ENCODE peak calls at places on chromosomes 4 and X, in six cellular contexts. R, K, V, X, Y and S are unnamed samples.

GRCh38 chrX:25503826-25504225 is 488.1 kb upstream of the ARX start:
- DNase-seq in K (no peak), V (no peak), Y (peak), R (no peak), X (no peak), S (no peak)

GRCh38 chr4:152784490-152785195 is 4.9 kb downstream of the ARFIP1 start:
- DNase-seq in Y (peak), R (no peak), X (no peak), K (no peak), V (peak), S (no peak)

GRCh38 chr4:40309250-40309774 is 25.8 kb upstream of the CHRNA9 start:
- DNase-seq in R (peak), V (no peak), K (peak), Y (peak), X (peak), S (peak)

GRCh38 chr4:64682946-64683345 is 273.7 kb upstream of the TECRL start:
- DNase-seq in K (no peak), R (no peak), Y (no peak), X (no peak), V (no peak), S (no peak)

GRCh38 chr4:174474457-174475075 is 47.7 kb downstream of the HPGD start:
- DNase-seq in R (no peak), X (no peak), V (no peak), Y (peak), K (no peak), S (no peak)

GRCh38 chr4:41256131-41256739 is 493 bp upstream of the UCHL1 start:
- DNase-seq in Y (peak), K (no peak), V (no peak), X (no peak), R (no peak), S (no peak)

GRCh38 chr4:96652158-96652557 is 812.3 kb downstream of the PDHA2 start:
- DNase-seq in R (no peak), V (no peak), Y (no peak), X (no peak), K (no peak), S (no peak)

GRCh38 chr4:101065935-101066485 is 281.3 kb downstream of the PPP3CA start:
- DNase-seq in X (no peak), V (no peak), Y (no peak), R (no peak), K (no peak), S (no peak)

GRCh38 chrX:38513087-38513742 is 48.1 kb upstream of the TSPAN7 start:
- DNase-seq in X (no peak), K (no peak), V (no peak), Y (no peak), R (no peak), S (no peak)

GRCh38 chr4:82753725-82754410 is 44.7 kb downstream of the SCD5 start:
- DNase-seq in K (no peak), Y (no peak), X (no peak), V (no peak), R (no peak), S (no peak)

GRCh38 chrX:107442914-107443527 is 6.4 kb upstream of the FRMPD3 start:
- DNase-seq in V (no peak), Y (no peak), R (no peak), K (no peak), X (no peak), S (no peak)

GRCh38 chr4:180449395-180449956 is 1793.7 kb upstream of the TENM3 start:
- DNase-seq in Y (peak), V (no peak), K (no peak), X (no peak), R (no peak), S (no peak)

GRCh38 chr4:105637409-105638258 is 70.9 kb downstream of the INTS12 start:
- DNase-seq in R (peak), V (no peak), X (peak), Y (no peak), K (peak), S (peak)

GRCh38 chr4:152575533-152575932 is 39.6 kb upstream of the FBXW7 start:
- DNase-seq in Y (no peak), K (no peak), R (no peak), V (no peak), X (no peak), S (no peak)

GRCh38 chrX:37000140-37000539 is 8.0 kb upstream of the FAM47C start:
- DNase-seq in V (no peak), K (no peak), R (no peak), Y (no peak), X (no peak), S (peak)

GRCh38 chrX:119659522-119659921 is 33.4 kb downstream of the SEPTIN6 start:
- DNase-seq in Y (no peak), R (no peak), V (no peak), K (no peak), X (no peak), S (no peak)

GRCh38 chrX:119655125-119655524 is 37.8 kb downstream of the SEPTIN6 start:
- DNase-seq in K (no peak), X (no peak), V (peak), R (no peak), Y (no peak), S (no peak)

GRCh38 chrX:119648421-119648775 is 42.2 kb upstream of the NKRF start:
- DNase-seq in X (no peak), Y (no peak), R (no peak), K (no peak), V (no peak), S (no peak)

DNA sequence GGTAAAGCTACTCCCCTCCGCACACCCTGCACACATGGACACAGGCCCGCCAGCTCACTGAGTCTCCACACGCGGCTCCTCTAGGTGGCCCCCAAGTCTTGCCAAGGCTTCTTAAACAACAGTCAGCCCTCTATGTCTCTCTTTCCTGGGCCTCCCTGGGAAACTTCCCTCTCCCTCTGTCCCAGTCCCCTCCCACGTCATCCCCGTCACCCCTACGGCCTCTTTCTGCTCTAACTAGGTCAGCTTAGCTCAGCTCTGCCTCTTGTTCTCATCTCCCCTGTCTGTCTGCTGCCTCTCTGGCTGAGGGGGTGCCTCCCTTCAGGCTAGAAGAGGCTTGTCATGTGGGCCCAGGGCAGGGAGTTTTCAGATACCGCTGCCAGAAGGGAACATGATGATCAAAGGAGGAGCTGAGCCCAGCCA is 38.8 kb downstream of the SEPTIN6 start:
- DNase-seq in V (no peak), R (peak), Y (peak), X (no peak), K (no peak), S (no peak)
- TF ChIP-seq CTCF in V (peak), R (no peak), Y (peak), X (no peak), K (no peak), S (no peak)

DNA sequence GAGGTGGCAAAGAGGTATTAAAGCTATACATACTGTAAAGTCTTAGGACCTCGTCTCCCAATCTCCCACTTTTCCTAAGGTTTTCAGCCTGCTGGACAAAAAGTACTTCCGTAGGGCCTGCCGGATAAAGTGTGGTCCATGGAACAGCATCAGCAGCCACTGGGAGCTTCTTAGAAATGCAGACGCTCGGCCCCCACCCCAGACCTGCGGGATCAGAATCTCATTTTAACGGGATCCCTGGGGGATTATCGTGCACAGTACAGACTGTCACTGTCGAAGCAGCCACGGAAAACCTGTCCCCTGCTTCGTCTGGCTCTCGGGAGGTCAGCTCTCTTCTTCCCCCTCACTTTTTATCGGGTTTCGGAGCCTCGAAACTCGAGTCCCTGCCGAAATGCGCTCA is 802 bp downstream of the ADGRG2 start:
- DNase-seq in Y (no peak), X (no peak), V (no peak), R (no peak), K (no peak), S (no peak)
- H3K4me3 ChIP-seq in Y (peak), X (peak), V (no peak), R (no peak), K (no peak), S (peak)

GRCh38 chr4:26323807-26324206 is 3.0 kb downstream of the RBPJ start:
- DNase-seq in R (no peak), K (no peak), Y (no peak), V (peak), X (no peak), S (no peak)
- TF ChIP-seq CTCF in R (no peak), K (no peak), Y (no peak), V (peak), X (peak), S (no peak)

GRCh38 chr4:81030061-81030616 is 369 bp upstream of the BMP3 start:
- DNase-seq in Y (peak), K (no peak), V (no peak), R (no peak), X (no peak), S (no peak)
- H3K4me3 ChIP-seq in Y (peak), K (peak), V (peak), R (no peak), X (peak), S (peak)

GRCh38 chr4:86152454-86152853 is 207.4 kb downstream of the MAPK10 start:
- DNase-seq in V (no peak), K (no peak), X (no peak), Y (no peak), R (no peak), S (no peak)
- TF ChIP-seq CTCF in V (no peak), K (no peak), X (no peak), Y (no peak), R (no peak), S (no peak)

GRCh38 chr4:140643571-140644055 is 74.9 kb upstream of the UCP1 start:
- DNase-seq in R (no peak), Y (no peak), V (no peak), X (no peak), K (no peak), S (no peak)

GRCh38 chr4:140641789-140642439 is 73.2 kb upstream of the UCP1 start:
- DNase-seq in X (peak), K (no peak), R (no peak), Y (peak), V (no peak), S (peak)

GRCh38 chr4:140640150-140640748 is 71.5 kb upstream of the UCP1 start:
- DNase-seq in Y (no peak), K (no peak), R (no peak), V (no peak), X (no peak), S (no peak)

GRCh38 chr4:140642674-140643437 is 74.1 kb upstream of the UCP1 start:
- DNase-seq in X (no peak), K (no peak), V (no peak), R (no peak), Y (no peak), S (no peak)

DNA sequence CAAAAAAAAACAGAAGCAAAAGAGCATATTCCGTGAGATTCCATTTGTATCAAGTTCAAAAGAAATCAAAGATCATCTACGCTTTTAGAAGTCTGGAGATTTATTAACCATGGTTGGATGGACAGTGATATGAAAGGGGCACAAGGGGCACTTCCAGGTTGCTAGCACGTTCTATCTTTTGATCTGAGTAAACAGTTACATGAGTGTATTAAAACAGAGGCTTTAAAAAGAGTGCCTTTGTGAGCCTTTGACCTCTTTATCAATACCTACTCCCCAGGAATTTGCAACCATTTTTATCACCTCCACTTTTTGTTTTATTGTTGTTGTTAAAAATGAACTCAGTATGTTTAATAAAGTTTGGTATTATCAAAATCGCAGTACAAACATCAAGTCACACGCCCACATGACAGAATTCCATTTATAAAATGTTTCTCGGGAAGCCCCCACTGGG is 72.4 kb upstream of the UCP1 start:
- DNase-seq in V (no peak), X (no peak), K (no peak), R (no peak), Y (no peak), S (no peak)
- H3K4me3 ChIP-seq in V (no peak), X (peak), K (peak), R (no peak), Y (no peak), S (peak)

GRCh38 chr4:146224331-146224966 is 10.1 kb downstream of the REELD1 start:
- DNase-seq in R (no peak), X (no peak), Y (no peak), K (no peak), V (no peak), S (no peak)

GRCh38 chr4:146232131-146232722 is 17.9 kb downstream of the REELD1 start:
- DNase-seq in V (no peak), R (no peak), K (no peak), Y (no peak), X (no peak), S (no peak)

GRCh38 chr4:146229406-146229805 is 15.1 kb downstream of the REELD1 start:
- DNase-seq in Y (no peak), R (no peak), K (no peak), X (no peak), V (no peak), S (no peak)
- TF ChIP-seq CTCF in Y (no peak), R (no peak), K (no peak), X (no peak), V (no peak), S (no peak)